ENCODE peak calls at places on chromosomes 11 and 22, in eight cellular contexts. M, O, H, R, Q, B, A and U are unnamed samples. For H3K9me2, the result is how much of the 10 kb centered on the place peaks cover.

GRCh38 chr11:70281114-70281729 is 10.7 kb downstream of the PPFIA1 start:
- DNase-seq in M (no peak), O (no peak), H (no peak), R (no peak), Q (no peak), B (no peak), A (peak), U (no peak)

GRCh38 chr22:21735198-21736083 is at the start of gene YPEL1:
- DNase-seq in M (peak), O (peak), H (peak), R (peak), Q (peak), B (peak), A (peak), U (peak)

GRCh38 chr11:68255526-68255925 is 16.2 kb downstream of the C11orf24 start:
- DNase-seq in M (no peak), O (no peak), H (no peak), R (no peak), Q (no peak), B (no peak), A (no peak), U (no peak)

GRCh38 chr22:46116491-46116958 is 33.8 kb upstream of the PPARA start:
- DNase-seq in M (peak), O (peak), H (peak), R (peak), Q (peak), B (peak), A (peak), U (peak)

GRCh38 chr11:12140186-12140938 is 30.0 kb downstream of the MICAL2 start:
- DNase-seq in M (no peak), O (no peak), H (no peak), R (no peak), Q (no peak), B (no peak), A (no peak), U (no peak)

GRCh38 chr11:97548280-97548679 is 1158.5 kb downstream of the JRKL start:
- DNase-seq in M (no peak), O (no peak), H (no peak), R (no peak), Q (no peak), B (no peak), A (no peak), U (no peak)

GRCh38 chr11:86463120-86463519 is 88.4 kb downstream of the CCDC81 start:
- DNase-seq in M (no peak), O (no peak), H (no peak), R (no peak), Q (no peak), B (no peak), A (no peak), U (no peak)

GRCh38 chr11:86183694-86184093 is 60.9 kb upstream of the EED start:
- DNase-seq in M (no peak), O (peak), H (no peak), R (no peak), Q (no peak), B (no peak), A (peak), U (no peak)

GRCh38 chr11:2196970-2197770 is 25.6 kb upstream of the TH start:
- DNase-seq in M (peak), O (peak), H (peak), R (peak), Q (peak), B (peak), A (peak), U (peak)

GRCh38 chr22:24813861-24814770 is 8.1 kb downstream of the SGSM1 start:
- DNase-seq in M (no peak), O (no peak), H (no peak), R (no peak), Q (no peak), B (no peak), A (no peak), U (no peak)

GRCh38 chr11:3202759-3203158 is 15.9 kb downstream of the MRGPRG start:
- DNase-seq in M (no peak), O (no peak), H (no peak), R (no peak), Q (peak), B (no peak), A (no peak), U (no peak)

GRCh38 chr22:38205261-38206128 is 3.7 kb downstream of the MAFF start:
- DNase-seq in M (no peak), O (peak), H (no peak), R (no peak), Q (no peak), B (no peak), A (peak), U (no peak)

GRCh38 chr22:46849101-46849500 is 86.7 kb downstream of the TBC1D22A start:
- DNase-seq in M (no peak), O (no peak), H (no peak), R (no peak), Q (no peak), B (no peak), A (no peak), U (no peak)

GRCh38 chr22:38799265-38800002 is 5.5 kb upstream of the DNAL4 start:
- DNase-seq in M (no peak), O (no peak), H (no peak), R (no peak), Q (no peak), B (no peak), A (peak), U (peak)

GRCh38 chr22:23098230-23098705 is 27.9 kb downstream of the GNAZ start:
- DNase-seq in M (no peak), O (no peak), H (no peak), R (no peak), Q (no peak), B (no peak), A (no peak), U (no peak)

GRCh38 chr22:46827072-46827780 is 64.8 kb downstream of the TBC1D22A start:
- DNase-seq in M (no peak), O (no peak), H (no peak), R (no peak), Q (peak), B (peak), A (no peak), U (no peak)

GRCh38 chr11:44529895-44530412 is 35.5 kb upstream of the CD82 start:
- DNase-seq in M (no peak), O (no peak), H (no peak), R (no peak), Q (peak), B (no peak), A (no peak), U (peak)

GRCh38 chr11:31557991-31558390 is 48.4 kb downstream of the ELP4 start:
- DNase-seq in M (no peak), O (no peak), H (no peak), R (no peak), Q (no peak), B (peak), A (no peak), U (no peak)

GRCh38 chr11:92383430-92383829 is 158.8 kb downstream of the FAT3 start:
- DNase-seq in M (no peak), O (no peak), H (peak), R (peak), Q (no peak), B (no peak), A (peak), U (no peak)

GRCh38 chr22:39279170-39279850 is 34.5 kb upstream of the PDGFB start:
- DNase-seq in M (no peak), O (no peak), H (no peak), R (no peak), Q (no peak), B (peak), A (no peak), U (no peak)

GRCh38 chr22:23404689-23405365 is 175.3 kb downstream of the IGLL1 start:
- DNase-seq in M (no peak), O (no peak), H (peak), R (peak), Q (no peak), B (peak), A (peak), U (peak)

GRCh38 chr11:69390561-69390960 is 90.9 kb upstream of the LINC01488 start:
- DNase-seq in M (no peak), O (no peak), H (no peak), R (no peak), Q (peak), B (no peak), A (no peak), U (no peak)

GRCh38 chr11:46044601-46045000 is 76.7 kb downstream of the PHF21A start:
- DNase-seq in M (no peak), O (no peak), H (no peak), R (no peak), Q (no peak), B (no peak), A (no peak), U (no peak)

GRCh38 chr11:978781-979180 is 53.1 kb downstream of the AP2A2 start:
- DNase-seq in M (no peak), O (no peak), H (no peak), R (no peak), Q (no peak), B (no peak), A (no peak), U (no peak)

GRCh38 chr11:103484545-103484944 is 375.3 kb downstream of the DYNC2H1 start:
- DNase-seq in M (no peak), O (no peak), H (no peak), R (no peak), Q (no peak), B (peak), A (no peak), U (peak)

GRCh38 chr11:35167451-35167954 is 28.5 kb downstream of the CD44 start:
- DNase-seq in M (no peak), O (no peak), H (no peak), R (no peak), Q (no peak), B (no peak), A (peak), U (no peak)

GRCh38 chr11:35168606-35169200 is 29.7 kb downstream of the CD44 start:
- DNase-seq in M (no peak), O (no peak), H (no peak), R (no peak), Q (no peak), B (no peak), A (no peak), U (no peak)

GRCh38 chr11:35163707-35164496 is 24.9 kb downstream of the CD44 start:
- DNase-seq in M (no peak), O (no peak), H (no peak), R (no peak), Q (no peak), B (peak), A (no peak), U (peak)

GRCh38 chr11:35165416-35166368 is 26.7 kb downstream of the CD44 start:
- DNase-seq in M (no peak), O (no peak), H (peak), R (no peak), Q (no peak), B (no peak), A (peak), U (no peak)

GRCh38 chr11:35166369-35167360 is 27.7 kb downstream of the CD44 start:
- DNase-seq in M (peak), O (no peak), H (peak), R (peak), Q (no peak), B (no peak), A (peak), U (no peak)
- H3K4me3 ChIP-seq in M (peak), O (no peak), H (peak), R (peak), Q (no peak), B (no peak), A (peak), U (no peak)

GRCh38 chr11:124798991-124799383 is 1.2 kb downstream of the MSANTD2 start:
- DNase-seq in M (no peak), O (peak), H (peak), R (no peak), Q (peak), B (peak), A (peak), U (no peak)
- H2AFZ ChIP-seq in M (no peak), O (peak), H (peak), R (peak), Q (peak), B (peak), A (peak), U (no peak)

DNA sequence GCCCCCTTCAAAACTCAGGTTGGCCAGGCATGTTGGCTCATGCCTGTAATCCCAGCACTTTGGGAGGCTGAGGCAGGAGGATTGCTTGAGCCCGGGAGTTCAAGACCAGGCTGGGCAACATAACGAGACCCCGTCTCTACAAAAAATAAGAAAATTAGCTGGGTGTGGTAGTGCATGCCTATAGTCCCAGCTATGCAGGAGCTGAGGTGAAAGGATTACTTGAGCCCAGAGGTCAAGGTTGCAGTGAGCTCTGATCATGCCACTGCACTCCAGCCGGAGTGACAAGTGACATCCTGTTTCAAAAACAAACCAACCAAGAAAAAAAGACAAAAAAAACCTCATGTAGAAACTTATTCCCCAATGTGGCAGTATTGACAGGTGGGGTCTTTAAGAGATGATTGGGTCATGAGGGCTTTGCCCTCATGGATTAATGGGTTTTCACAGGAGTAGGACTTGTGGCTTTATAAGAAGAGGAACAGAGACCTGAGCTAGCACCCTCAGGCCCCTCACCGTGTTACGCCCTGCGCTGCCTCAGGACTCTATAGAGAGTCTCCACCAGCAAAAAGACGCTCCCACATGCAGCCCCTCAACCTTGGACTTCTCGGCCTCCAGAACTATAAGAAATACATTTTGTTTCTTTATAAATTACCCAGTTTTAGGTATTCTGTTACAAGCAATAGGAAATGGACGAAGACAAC is 22.3 kb downstream of the LAYN start:
- DNase-seq in M (no peak), O (no peak), H (no peak), R (no peak), Q (no peak), B (no peak), A (no peak), U (no peak)
- H3K9me2 ChIP-seq in M (under half), O (under half), H (under half), R (under half), Q (under half), B (under half), A (under half), U (under half)

GRCh38 chr11:90774727-90775572 is 552.1 kb upstream of the CHORDC1 start:
- DNase-seq in M (no peak), O (no peak), H (no peak), R (no peak), Q (no peak), B (peak), A (no peak), U (no peak)
- H3K4me3 ChIP-seq in M (no peak), O (no peak), H (no peak), R (no peak), Q (no peak), B (no peak), A (no peak), U (no peak)